ENCODE peak calls at places on chromosomes 16 and 17, in ten cellular contexts. One of them, this sample, is unnamed.

GRCh38 chr16:11700264-11701029 is 32.2 kb downstream of the SNN start:
- DNase-seq in heart left ventricle: no peak
- DNase-seq in gastrocnemius medialis: no peak
- DNase-seq in A549: no peak
- DNase-seq in testis: no peak
- DNase-seq in IMR-90: peak; percentile 42
- DNase-seq in tibial nerve: no peak
- DNase-seq in lower leg skin: peak; percentile 78
- DNase-seq in K562: no peak
- DNase-seq in stomach: no peak
- DNase-seq in this sample: no peak

GRCh38 chr17:50931003-50931878 is 65.1 kb upstream of the TOB1 start:
- DNase-seq in heart left ventricle: peak; percentile 96
- DNase-seq in gastrocnemius medialis: peak; percentile 95
- DNase-seq in A549: no peak
- DNase-seq in testis: peak; percentile 81
- DNase-seq in IMR-90: peak; percentile 86
- DNase-seq in tibial nerve: peak; percentile 64
- DNase-seq in lower leg skin: peak; percentile 95
- DNase-seq in K562: peak; percentile 71
- DNase-seq in stomach: peak; percentile 92
- DNase-seq in this sample: peak; percentile 86

GRCh38 chr17:13865650-13866049 is 203.7 kb upstream of the COX10 start:
- DNase-seq in heart left ventricle: no peak
- DNase-seq in gastrocnemius medialis: no peak
- DNase-seq in A549: no peak
- DNase-seq in testis: no peak
- DNase-seq in IMR-90: no peak
- DNase-seq in tibial nerve: no peak
- DNase-seq in lower leg skin: no peak
- DNase-seq in K562: no peak
- DNase-seq in stomach: no peak
- DNase-seq in this sample: no peak

GRCh38 chr16:85798283-85798776 is 1.0 kb downstream of the EMC8 start:
- DNase-seq in heart left ventricle: no peak
- DNase-seq in gastrocnemius medialis: no peak
- DNase-seq in A549: peak; percentile 29
- DNase-seq in testis: no peak
- DNase-seq in IMR-90: peak; percentile 6
- DNase-seq in tibial nerve: no peak
- DNase-seq in lower leg skin: no peak
- DNase-seq in K562: no peak
- DNase-seq in stomach: no peak
- DNase-seq in this sample: peak; percentile 56

GRCh38 chr16:5944971-5945370 is 847.4 kb upstream of the EEF2KMT start:
- DNase-seq in heart left ventricle: no peak
- DNase-seq in gastrocnemius medialis: no peak
- DNase-seq in A549: no peak
- DNase-seq in testis: no peak
- DNase-seq in IMR-90: no peak
- DNase-seq in tibial nerve: no peak
- DNase-seq in lower leg skin: no peak
- DNase-seq in K562: no peak
- DNase-seq in stomach: no peak
- DNase-seq in this sample: no peak

GRCh38 chr16:52366997-52367396 is 179.9 kb downstream of the TOX3 start:
- DNase-seq in heart left ventricle: no peak
- DNase-seq in gastrocnemius medialis: no peak
- DNase-seq in A549: no peak
- DNase-seq in testis: no peak
- DNase-seq in IMR-90: no peak
- DNase-seq in tibial nerve: no peak
- DNase-seq in lower leg skin: no peak
- DNase-seq in K562: no peak
- DNase-seq in stomach: no peak
- DNase-seq in this sample: no peak

GRCh38 chr17:75240394-75241142 is 20.8 kb downstream of the GGA3 start:
- DNase-seq in heart left ventricle: no peak
- DNase-seq in gastrocnemius medialis: peak; percentile 35
- DNase-seq in A549: peak; percentile 81
- DNase-seq in testis: peak; percentile 43
- DNase-seq in IMR-90: peak; percentile 20
- DNase-seq in tibial nerve: no peak
- DNase-seq in lower leg skin: no peak
- DNase-seq in K562: peak; percentile 82
- DNase-seq in stomach: no peak
- DNase-seq in this sample: peak; percentile 70

GRCh38 chr16:75074920-75075687 is 41.5 kb downstream of the LDHD start:
- DNase-seq in heart left ventricle: no peak
- DNase-seq in gastrocnemius medialis: no peak
- DNase-seq in A549: no peak
- DNase-seq in testis: no peak
- DNase-seq in IMR-90: no peak
- DNase-seq in tibial nerve: no peak
- DNase-seq in lower leg skin: no peak
- DNase-seq in K562: peak; percentile 71
- DNase-seq in stomach: peak; percentile 58
- DNase-seq in this sample: peak; percentile 85

GRCh38 chr17:8832711-8833352 is 33.7 kb upstream of the MFSD6L start:
- DNase-seq in heart left ventricle: no peak
- DNase-seq in gastrocnemius medialis: no peak
- DNase-seq in A549: no peak
- DNase-seq in testis: peak; percentile 66
- DNase-seq in IMR-90: no peak
- DNase-seq in tibial nerve: no peak
- DNase-seq in lower leg skin: peak; percentile 86
- DNase-seq in K562: peak; percentile 73
- DNase-seq in stomach: no peak
- DNase-seq in this sample: peak; percentile 51

DNA sequence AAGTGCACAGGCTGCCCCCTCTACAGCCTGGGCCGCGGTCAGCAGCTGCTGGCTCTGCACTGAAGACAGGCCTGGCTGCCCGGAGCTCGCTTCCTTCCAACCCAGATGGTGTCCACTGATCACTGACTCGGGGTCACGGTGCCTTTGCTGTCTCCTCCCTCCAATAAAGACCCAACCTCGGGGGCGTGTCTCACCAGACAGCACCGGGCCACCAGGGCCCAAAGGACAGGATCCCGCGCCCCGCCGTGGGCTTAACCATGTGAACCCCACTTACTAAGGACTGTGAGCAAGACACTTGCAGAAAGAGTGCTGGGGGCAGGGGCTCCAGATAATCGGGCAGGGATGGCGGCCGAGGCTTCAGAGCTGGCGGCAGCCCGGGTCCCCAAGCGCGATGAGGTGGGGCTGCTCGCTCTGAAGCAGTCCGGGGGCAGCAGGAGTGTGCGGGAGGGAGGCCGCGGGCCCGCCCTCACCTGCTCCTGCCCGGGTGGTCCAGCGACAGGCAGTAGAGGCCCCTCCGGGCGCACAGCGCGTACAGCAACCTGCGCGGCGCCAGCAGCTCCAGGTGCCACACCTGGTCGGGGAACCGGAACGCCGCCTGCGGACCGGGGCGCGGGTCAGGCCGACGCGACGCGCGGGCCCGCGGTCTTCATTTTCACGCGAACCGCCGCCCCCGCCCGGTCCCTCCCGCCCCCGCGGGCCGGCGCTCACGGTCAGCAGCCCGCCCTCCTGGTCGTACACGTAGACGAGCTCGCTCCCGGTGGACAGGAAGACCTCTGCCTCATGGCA is 502 bp downstream of the FAAP100 start:
- DNase-seq in heart left ventricle: no peak
- DNase-seq in gastrocnemius medialis: peak; percentile 37
- DNase-seq in A549: no peak
- DNase-seq in testis: peak; percentile 43
- DNase-seq in IMR-90: peak; percentile 16
- DNase-seq in tibial nerve: peak; percentile 13
- DNase-seq in lower leg skin: no peak
- DNase-seq in K562: peak; percentile 84
- DNase-seq in stomach: no peak
- DNase-seq in this sample: peak; percentile 62
- TF ChIP-seq POLR2A in heart left ventricle: no peak
- TF ChIP-seq POLR2A in gastrocnemius medialis: no peak
- TF ChIP-seq POLR2A in A549: no peak
- TF ChIP-seq POLR2A in testis: no peak
- TF ChIP-seq POLR2A in IMR-90: no peak
- TF ChIP-seq POLR2A in tibial nerve: no peak
- TF ChIP-seq POLR2A in lower leg skin: no peak
- TF ChIP-seq POLR2A in K562: peak; percentile 59
- TF ChIP-seq POLR2A in stomach: no peak
- TF ChIP-seq POLR2A in this sample: no peak

DNA sequence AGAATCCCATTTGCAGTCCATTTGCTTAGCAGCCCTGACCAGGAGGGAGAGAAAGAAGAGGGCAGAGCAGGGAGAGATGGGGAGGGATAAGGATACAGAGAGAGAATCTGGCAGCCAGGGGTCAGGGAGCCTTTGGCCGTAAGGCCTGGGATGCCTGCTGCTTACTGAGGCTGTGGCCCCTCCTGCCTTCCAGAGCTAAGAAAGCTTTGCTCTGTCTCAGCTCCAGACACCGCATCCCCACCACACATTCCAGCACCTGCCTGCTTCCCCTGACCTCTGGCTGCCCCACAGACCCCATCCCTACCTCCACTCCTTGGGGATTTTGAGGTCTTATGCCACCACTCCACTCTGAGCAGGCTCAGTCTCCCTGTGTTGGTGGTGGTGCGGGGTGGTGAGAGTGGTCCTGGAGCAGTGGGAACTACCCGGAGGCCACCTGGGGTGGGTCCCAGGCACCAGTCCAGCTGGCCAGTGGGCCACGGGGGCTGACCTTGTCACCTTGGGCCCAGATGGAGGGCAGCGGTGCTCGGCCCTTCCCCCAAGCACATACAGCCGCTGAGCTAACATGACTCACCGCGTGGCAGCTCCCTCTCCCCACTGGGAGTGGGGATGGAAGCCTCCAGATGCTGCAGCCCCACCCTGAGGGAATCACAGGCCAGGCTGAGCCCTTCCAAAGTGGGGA is 58.3 kb downstream of the RAI1 start:
- DNase-seq in heart left ventricle: peak; percentile 70
- DNase-seq in gastrocnemius medialis: no peak
- DNase-seq in A549: peak; percentile 88
- DNase-seq in testis: peak; percentile 56
- DNase-seq in IMR-90: peak; percentile 64
- DNase-seq in tibial nerve: no peak
- DNase-seq in lower leg skin: no peak
- DNase-seq in K562: peak; percentile 77
- DNase-seq in stomach: peak; percentile 50
- DNase-seq in this sample: no peak
- TF ChIP-seq POLR2A in heart left ventricle: no peak
- TF ChIP-seq POLR2A in gastrocnemius medialis: no peak
- TF ChIP-seq POLR2A in A549: no peak
- TF ChIP-seq POLR2A in testis: no peak
- TF ChIP-seq POLR2A in IMR-90: no peak
- TF ChIP-seq POLR2A in tibial nerve: no peak
- TF ChIP-seq POLR2A in lower leg skin: no peak
- TF ChIP-seq POLR2A in K562: no peak
- TF ChIP-seq POLR2A in stomach: no peak
- TF ChIP-seq POLR2A in this sample: no peak

GRCh38 chr16:24524855-24525652 is 14.3 kb upstream of the RBBP6 start:
- DNase-seq in heart left ventricle: no peak
- DNase-seq in gastrocnemius medialis: no peak
- DNase-seq in A549: no peak
- DNase-seq in testis: no peak
- DNase-seq in IMR-90: no peak
- DNase-seq in tibial nerve: no peak
- DNase-seq in lower leg skin: no peak
- DNase-seq in K562: no peak
- DNase-seq in stomach: no peak
- DNase-seq in this sample: no peak
- TF ChIP-seq POLR2A in heart left ventricle: no peak
- TF ChIP-seq POLR2A in gastrocnemius medialis: no peak
- TF ChIP-seq POLR2A in A549: no peak
- TF ChIP-seq POLR2A in testis: no peak
- TF ChIP-seq POLR2A in IMR-90: no peak
- TF ChIP-seq POLR2A in tibial nerve: no peak
- TF ChIP-seq POLR2A in lower leg skin: no peak
- TF ChIP-seq POLR2A in K562: no peak
- TF ChIP-seq POLR2A in stomach: no peak
- TF ChIP-seq POLR2A in this sample: no peak

GRCh38 chr16:523097-523741 is 4.3 kb upstream of the CAPN15 start:
- DNase-seq in heart left ventricle: no peak
- DNase-seq in gastrocnemius medialis: no peak
- DNase-seq in A549: no peak
- DNase-seq in testis: no peak
- DNase-seq in IMR-90: no peak
- DNase-seq in tibial nerve: no peak
- DNase-seq in lower leg skin: no peak
- DNase-seq in K562: no peak
- DNase-seq in stomach: no peak
- DNase-seq in this sample: no peak

GRCh38 chr16:520847-521246 is 6.7 kb upstream of the CAPN15 start:
- DNase-seq in heart left ventricle: no peak
- DNase-seq in gastrocnemius medialis: no peak
- DNase-seq in A549: no peak
- DNase-seq in testis: no peak
- DNase-seq in IMR-90: no peak
- DNase-seq in tibial nerve: no peak
- DNase-seq in lower leg skin: no peak
- DNase-seq in K562: no peak
- DNase-seq in stomach: no peak
- DNase-seq in this sample: no peak

GRCh38 chr16:524274-525011 is 3.1 kb upstream of the CAPN15 start:
- DNase-seq in heart left ventricle: peak; percentile 31
- DNase-seq in gastrocnemius medialis: no peak
- DNase-seq in A549: no peak
- DNase-seq in testis: no peak
- DNase-seq in IMR-90: no peak
- DNase-seq in tibial nerve: no peak
- DNase-seq in lower leg skin: no peak
- DNase-seq in K562: no peak
- DNase-seq in stomach: no peak
- DNase-seq in this sample: no peak

GRCh38 chr16:521381-522210 is 5.9 kb upstream of the CAPN15 start:
- DNase-seq in heart left ventricle: no peak
- DNase-seq in gastrocnemius medialis: no peak
- DNase-seq in A549: no peak
- DNase-seq in testis: no peak
- DNase-seq in IMR-90: no peak
- DNase-seq in tibial nerve: no peak
- DNase-seq in lower leg skin: no peak
- DNase-seq in K562: no peak
- DNase-seq in stomach: peak; percentile 70
- DNase-seq in this sample: no peak

DNA sequence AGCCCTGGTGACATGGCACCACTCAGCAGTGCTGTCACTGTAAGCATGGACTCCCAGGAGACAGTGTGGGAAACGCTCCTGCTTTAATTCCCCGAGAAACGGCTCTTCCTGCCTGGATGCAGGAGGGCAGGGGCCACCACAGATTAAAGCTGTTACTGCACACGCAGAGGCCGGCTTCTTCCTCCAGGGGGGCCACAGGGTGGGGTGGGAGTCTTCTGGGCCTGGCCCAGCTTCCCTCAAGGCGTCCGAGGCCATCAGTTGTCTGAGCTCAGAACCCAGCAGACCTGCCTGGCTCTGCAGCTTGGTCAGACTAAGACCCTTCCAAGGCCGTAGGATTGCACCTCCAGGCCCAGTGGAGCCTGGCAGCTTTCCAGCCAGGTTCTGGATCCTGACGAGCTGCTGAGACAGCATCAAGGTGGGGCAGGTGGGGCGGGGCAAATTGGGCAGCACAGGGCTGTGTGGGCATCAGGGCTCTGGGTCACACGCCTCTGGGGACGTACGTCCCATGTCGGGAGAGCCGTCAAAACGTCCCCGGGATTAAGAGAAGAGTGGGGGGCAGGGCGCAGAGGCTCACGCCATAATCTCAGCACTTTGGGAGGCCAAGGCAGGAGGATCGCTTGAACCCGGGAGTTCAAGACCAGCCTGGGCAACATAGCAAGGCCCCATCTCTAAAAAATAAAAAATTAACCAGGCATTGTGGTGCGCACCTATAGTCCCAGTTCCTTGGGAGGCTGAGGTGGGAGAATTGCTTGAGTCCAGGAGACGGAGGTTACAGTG is 5.0 kb upstream of the CAPN15 start:
- DNase-seq in heart left ventricle: no peak
- DNase-seq in gastrocnemius medialis: no peak
- DNase-seq in A549: no peak
- DNase-seq in testis: no peak
- DNase-seq in IMR-90: no peak
- DNase-seq in tibial nerve: no peak
- DNase-seq in lower leg skin: no peak
- DNase-seq in K562: no peak
- DNase-seq in stomach: no peak
- DNase-seq in this sample: no peak
- TF ChIP-seq POLR2A in heart left ventricle: no peak
- TF ChIP-seq POLR2A in gastrocnemius medialis: no peak
- TF ChIP-seq POLR2A in A549: peak; percentile 25
- TF ChIP-seq POLR2A in testis: no peak
- TF ChIP-seq POLR2A in IMR-90: no peak
- TF ChIP-seq POLR2A in tibial nerve: no peak
- TF ChIP-seq POLR2A in lower leg skin: no peak
- TF ChIP-seq POLR2A in K562: no peak
- TF ChIP-seq POLR2A in stomach: no peak
- TF ChIP-seq POLR2A in this sample: no peak